ENCODE peak calls at places on chromosomes 3 and 15, in eight cellular contexts. D is cardiac fibroblast, F is cardiac muscle cell, L is adrenal gland, P is OCI-LY7, R is dorsolateral prefrontal cortex, W is AG10803, V is GM06990. C is an unnamed sample.

GRCh38 chr3:106824856-106825255 is 552.4 kb upstream of the CCDC54 start:
- DNase-seq in D (peak; percentile 48), F (peak; percentile 12), L (peak; percentile 20), P (peak; percentile 18), R (no peak), W (peak; percentile 58), V (no peak), C (peak; percentile 63)

GRCh38 chr3:18643290-18643689 is 218.2 kb upstream of the SATB1 start:
- DNase-seq in D (no peak), F (no peak), L (no peak), P (no peak), R (no peak), W (no peak), V (no peak), C (no peak)

GRCh38 chr15:56126409-56126808 is 117.3 kb downstream of the RFX7 start:
- DNase-seq in D (no peak), F (no peak), L (no peak), P (no peak), R (no peak), W (no peak), V (no peak), C (no peak)

GRCh38 chr15:31347067-31347975 is 20.7 kb downstream of the KLF13 start:
- DNase-seq in D (no peak), F (no peak), L (no peak), P (peak; percentile 50), R (no peak), W (no peak), V (no peak), C (no peak)

GRCh38 chr3:172520332-172520831 is 2.8 kb downstream of the TNFSF10 start:
- DNase-seq in D (no peak), F (no peak), L (no peak), P (no peak), R (no peak), W (peak; percentile 93), V (peak; percentile 13), C (peak; percentile 65)

GRCh38 chr3:169812844-169813677 is at the start of the genes LRRC34 and LRRIQ4:
- DNase-seq in D (peak; percentile 74), F (peak; percentile 46), L (peak; percentile 52), P (peak; percentile 83), R (peak; percentile 74), W (peak; percentile 73), V (no peak), C (peak; percentile 66)

GRCh38 chr3:2097641-2098191 is 950 bp upstream of the CNTN4 start:
- DNase-seq in D (no peak), F (peak; percentile 9), L (no peak), P (no peak), R (no peak), W (no peak), V (no peak), C (peak; percentile 72)

GRCh38 chr3:126870608-126871210 is 112.2 kb upstream of the PLXNA1 start:
- DNase-seq in D (peak; percentile 37), F (no peak), L (no peak), P (no peak), R (no peak), W (no peak), V (no peak), C (no peak)

GRCh38 chr3:36904641-36905040 is 40.2 kb downstream of the TRANK1 start:
- DNase-seq in D (peak; percentile 49), F (peak; percentile 49), L (peak; percentile 27), P (no peak), R (no peak), W (peak; percentile 11), V (no peak), C (peak; percentile 56)

GRCh38 chr3:16423947-16424673 is 89.4 kb downstream of the RFTN1 start:
- DNase-seq in D (no peak), F (no peak), L (no peak), P (peak; percentile 37), R (no peak), W (no peak), V (no peak), C (no peak)

GRCh38 chr3:189099031-189099471 is 72.7 kb upstream of the TPRG1 start:
- DNase-seq in D (peak; percentile 36), F (no peak), L (peak; percentile 69), P (no peak), R (no peak), W (peak; percentile 63), V (no peak), C (peak; percentile 45)

GRCh38 chr3:177312491-177312890 is 115.2 kb upstream of the TBL1XR1 start:
- DNase-seq in D (no peak), F (no peak), L (no peak), P (no peak), R (no peak), W (no peak), V (no peak), C (no peak)

GRCh38 chr3:177317247-177317646 is 120.0 kb upstream of the TBL1XR1 start:
- DNase-seq in D (no peak), F (no peak), L (no peak), P (no peak), R (no peak), W (no peak), V (no peak), C (no peak)

GRCh38 chr3:177320765-177321247 is 123.5 kb upstream of the TBL1XR1 start:
- DNase-seq in D (peak; percentile 71), F (peak; percentile 20), L (no peak), P (peak; percentile 80), R (no peak), W (no peak), V (no peak), C (peak; percentile 70)

GRCh38 chr3:177318559-177318958 is 121.3 kb upstream of the TBL1XR1 start:
- DNase-seq in D (no peak), F (no peak), L (no peak), P (no peak), R (no peak), W (no peak), V (no peak), C (no peak)

GRCh38 chr3:177314897-177315296 is 117.6 kb upstream of the TBL1XR1 start:
- DNase-seq in D (no peak), F (no peak), L (no peak), P (no peak), R (no peak), W (no peak), V (peak; percentile 64), C (no peak)
- H3K4me3 ChIP-seq in D (no peak overlapping the region), F (no peak overlapping the region), L (no peak overlapping the region), P (no peak overlapping the region), R (no peak overlapping the region), W (no peak overlapping the region), V (no peak overlapping the region), C (no peak overlapping the region)

GRCh38 chr3:177816667-177817208 is 619.5 kb upstream of the TBL1XR1 start:
- DNase-seq in D (peak; percentile 90), F (no peak), L (no peak), P (peak; percentile 4), R (no peak), W (peak; percentile 89), V (no peak), C (peak; percentile 41)
- TF ChIP-seq CTCF in D (peak; percentile 18), F (peak; percentile 33), L (no peak), P (peak; percentile 47), R (no peak), W (peak; percentile 33), V (no peak), C (no peak)

GRCh38 chr15:93317772-93318171 is 228.8 kb upstream of the RGMA start:
- DNase-seq in D (no peak), F (no peak), L (no peak), P (no peak), R (no peak), W (no peak), V (no peak), C (no peak)
- H3K4me3 ChIP-seq in D (no peak overlapping the region), F (no peak overlapping the region), L (no peak overlapping the region), P (no peak overlapping the region), R (no peak overlapping the region), W (no peak overlapping the region), V (no peak overlapping the region), C (no peak overlapping the region)

DNA sequence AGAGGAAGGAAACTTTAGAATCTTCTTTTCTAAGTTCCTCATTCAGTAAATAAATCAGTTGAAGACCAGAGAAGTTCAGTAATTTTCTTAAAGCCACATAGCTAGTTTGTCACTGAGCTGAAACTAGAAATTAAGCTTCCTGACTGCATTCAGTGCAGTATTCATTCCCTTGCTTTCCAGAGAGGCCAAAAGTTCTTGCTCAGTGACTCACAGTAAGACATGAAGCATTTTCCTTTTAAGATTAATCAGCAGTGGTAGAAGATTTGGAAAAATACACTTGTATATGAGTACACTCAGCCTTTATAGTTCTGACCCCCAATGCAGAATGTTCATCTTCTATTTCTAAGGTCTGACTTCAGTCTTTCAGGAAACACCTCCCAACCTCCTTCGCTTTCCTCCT is 83.5 kb upstream of the TSEN2 start:
- DNase-seq in D (peak; percentile 79), F (no peak), L (no peak), P (no peak), R (no peak), W (peak; percentile 56), V (no peak), C (peak; percentile 69)
- TF ChIP-seq CTCF in D (no peak), F (no peak), L (no peak), P (no peak), R (no peak), W (no peak), V (no peak), C (no peak)

GRCh38 chr3:181618260-181618659 is 93.5 kb upstream of the SOX2 start:
- DNase-seq in D (no peak), F (no peak), L (no peak), P (no peak), R (no peak), W (no peak), V (no peak), C (no peak)

GRCh38 chr3:181615666-181616065 is 96.1 kb upstream of the SOX2 start:
- DNase-seq in D (no peak), F (no peak), L (no peak), P (no peak), R (no peak), W (no peak), V (no peak), C (no peak)

GRCh38 chr3:181613813-181614212 is 97.9 kb upstream of the SOX2 start:
- DNase-seq in D (no peak), F (no peak), L (no peak), P (no peak), R (no peak), W (no peak), V (no peak), C (no peak)

GRCh38 chr3:181614878-181615277 is 96.8 kb upstream of the SOX2 start:
- DNase-seq in D (no peak), F (no peak), L (no peak), P (no peak), R (no peak), W (no peak), V (no peak), C (no peak)

GRCh38 chr3:181616088-181617070 is 95.3 kb upstream of the SOX2 start:
- DNase-seq in D (no peak), F (no peak), L (no peak), P (no peak), R (no peak), W (no peak), V (no peak), C (no peak)
- H3K4me3 ChIP-seq in D (no peak overlapping the region), F (no peak overlapping the region), L (no peak overlapping the region), P (no peak overlapping the region), R (no peak overlapping the region), W (no peak overlapping the region), V (no peak overlapping the region), C (no peak overlapping the region)

GRCh38 chr15:79185199-79185598 is 94.6 kb upstream of the RASGRF1 start:
- DNase-seq in D (no peak), F (no peak), L (no peak), P (peak; percentile 21), R (no peak), W (no peak), V (no peak), C (no peak)
- TF ChIP-seq CTCF in D (peak; percentile 23), F (peak; percentile 21), L (no peak), P (peak; percentile 44), R (no peak), W (peak; percentile 19), V (peak; percentile 47), C (peak; percentile 8)

GRCh38 chr3:45938043-45938435 is 5.2 kb upstream of the CXCR6 start:
- DNase-seq in D (no peak), F (no peak), L (no peak), P (no peak), R (no peak), W (no peak), V (no peak), C (no peak)
- H3K4me3 ChIP-seq in D (no peak overlapping the region), F (no peak overlapping the region), L (no peak overlapping the region), P (no peak overlapping the region), R (no peak overlapping the region), W (no peak overlapping the region), V (no peak overlapping the region), C (no peak overlapping the region)

C was measured in fibroblast of villous mesenchyme.